ENCODE peak calls at places on chromosomes 16 and 17, in eight cellular contexts. One of them, this sample, is unnamed.
A peak's percentile ranks its signal among the peaks of the same experiment; 100 is the strongest.

GRCh38 chr17:41619162-41619933 is 5.0 kb downstream of the KRT17 start:
- DNase-seq in kidney tubule cell: no peak
- DNase-seq in fibroblast of lung: no peak
- DNase-seq in BJ: no peak
- DNase-seq in CD4-positive, alpha-beta T cell: no peak
- DNase-seq in astrocyte of the spinal cord: no peak
- DNase-seq in NCI-H1105 treated with DMSO at 0.1 percent for 48 hours: no peak
- DNase-seq in effector memory CD8-positive, alpha-beta T cell: no peak
- DNase-seq in this sample: peak; percentile 27

GRCh38 chr17:55320594-55321506 is 56.1 kb downstream of the HLF start:
- DNase-seq in BJ: no peak
- DNase-seq in fibroblast of lung: peak; percentile 42
- DNase-seq in CD4-positive, alpha-beta T cell: no peak
- DNase-seq in NCI-H1105 treated with DMSO at 0.1 percent for 48 hours: no peak
- DNase-seq in kidney tubule cell: no peak
- DNase-seq in effector memory CD8-positive, alpha-beta T cell: no peak
- DNase-seq in astrocyte of the spinal cord: no peak
- DNase-seq in this sample: peak; percentile 22

GRCh38 chr17:49850772-49851386 is 3.0 kb upstream of the TAC4 start:
- DNase-seq in BJ: no peak
- DNase-seq in NCI-H1105 treated with DMSO at 0.1 percent for 48 hours: no peak
- DNase-seq in fibroblast of lung: no peak
- DNase-seq in CD4-positive, alpha-beta T cell: no peak
- DNase-seq in kidney tubule cell: no peak
- DNase-seq in effector memory CD8-positive, alpha-beta T cell: no peak
- DNase-seq in astrocyte of the spinal cord: no peak
- DNase-seq in this sample: no peak

GRCh38 chr17:386145-386876 is 33.7 kb upstream of the RPH3AL start:
- DNase-seq in astrocyte of the spinal cord: peak; percentile 13
- DNase-seq in BJ: no peak
- DNase-seq in kidney tubule cell: peak; percentile 69
- DNase-seq in NCI-H1105 treated with DMSO at 0.1 percent for 48 hours: peak; percentile 7
- DNase-seq in fibroblast of lung: no peak
- DNase-seq in effector memory CD8-positive, alpha-beta T cell: peak; percentile 49
- DNase-seq in CD4-positive, alpha-beta T cell: peak; percentile 63
- DNase-seq in this sample: peak; percentile 68

GRCh38 chr17:81859906-81860755 is at the start of gene P4HB:
- DNase-seq in astrocyte of the spinal cord: no peak
- DNase-seq in BJ: no peak
- DNase-seq in CD4-positive, alpha-beta T cell: no peak
- DNase-seq in fibroblast of lung: no peak
- DNase-seq in kidney tubule cell: peak; percentile 28
- DNase-seq in NCI-H1105 treated with DMSO at 0.1 percent for 48 hours: no peak
- DNase-seq in effector memory CD8-positive, alpha-beta T cell: no peak
- DNase-seq in this sample: no peak

GRCh38 chr16:88195021-88195581 is 187.7 kb upstream of the ZNF469 start:
- DNase-seq in CD4-positive, alpha-beta T cell: no peak
- DNase-seq in fibroblast of lung: peak; percentile 87
- DNase-seq in NCI-H1105 treated with DMSO at 0.1 percent for 48 hours: no peak
- DNase-seq in effector memory CD8-positive, alpha-beta T cell: no peak
- DNase-seq in BJ: no peak
- DNase-seq in astrocyte of the spinal cord: no peak
- DNase-seq in kidney tubule cell: no peak
- DNase-seq in this sample: no peak

GRCh38 chr17:45273551-45273957 is 11.7 kb upstream of the SPATA32 start:
- DNase-seq in BJ: no peak
- DNase-seq in effector memory CD8-positive, alpha-beta T cell: no peak
- DNase-seq in kidney tubule cell: no peak
- DNase-seq in CD4-positive, alpha-beta T cell: no peak
- DNase-seq in fibroblast of lung: no peak
- DNase-seq in astrocyte of the spinal cord: no peak
- DNase-seq in NCI-H1105 treated with DMSO at 0.1 percent for 48 hours: no peak
- DNase-seq in this sample: no peak

GRCh38 chr17:28729950-28730330 is 1.4 kb downstream of the NEK8 start:
- DNase-seq in CD4-positive, alpha-beta T cell: no peak
- DNase-seq in BJ: no peak
- DNase-seq in astrocyte of the spinal cord: no peak
- DNase-seq in fibroblast of lung: no peak
- DNase-seq in kidney tubule cell: no peak
- DNase-seq in effector memory CD8-positive, alpha-beta T cell: no peak
- DNase-seq in NCI-H1105 treated with DMSO at 0.1 percent for 48 hours: no peak
- DNase-seq in this sample: no peak

GRCh38 chr17:29613371-29613837 is 9.3 kb downstream of the CORO6 start:
- DNase-seq in effector memory CD8-positive, alpha-beta T cell: peak; percentile 94
- DNase-seq in CD4-positive, alpha-beta T cell: peak; percentile 91
- DNase-seq in BJ: no peak
- DNase-seq in kidney tubule cell: peak; percentile 89
- DNase-seq in fibroblast of lung: peak; percentile 87
- DNase-seq in astrocyte of the spinal cord: peak; percentile 86
- DNase-seq in NCI-H1105 treated with DMSO at 0.1 percent for 48 hours: no peak
- DNase-seq in this sample: peak; percentile 97

GRCh38 chr17:45753645-45754225 is 30.4 kb upstream of the CRHR1 start:
- DNase-seq in fibroblast of lung: no peak
- DNase-seq in effector memory CD8-positive, alpha-beta T cell: no peak
- DNase-seq in NCI-H1105 treated with DMSO at 0.1 percent for 48 hours: no peak
- DNase-seq in BJ: no peak
- DNase-seq in astrocyte of the spinal cord: no peak
- DNase-seq in CD4-positive, alpha-beta T cell: no peak
- DNase-seq in kidney tubule cell: no peak
- DNase-seq in this sample: no peak

GRCh38 chr16:64586756-64587155 is 535.1 kb downstream of the CDH11 start:
- DNase-seq in CD4-positive, alpha-beta T cell: no peak
- DNase-seq in BJ: no peak
- DNase-seq in fibroblast of lung: peak; percentile 9
- DNase-seq in astrocyte of the spinal cord: no peak
- DNase-seq in NCI-H1105 treated with DMSO at 0.1 percent for 48 hours: no peak
- DNase-seq in kidney tubule cell: no peak
- DNase-seq in effector memory CD8-positive, alpha-beta T cell: no peak
- DNase-seq in this sample: no peak

GRCh38 chr17:50256826-50257573 is 17.3 kb upstream of the TMEM92 start:
- DNase-seq in fibroblast of lung: no peak
- DNase-seq in effector memory CD8-positive, alpha-beta T cell: no peak
- DNase-seq in kidney tubule cell: no peak
- DNase-seq in BJ: no peak
- DNase-seq in NCI-H1105 treated with DMSO at 0.1 percent for 48 hours: no peak
- DNase-seq in astrocyte of the spinal cord: no peak
- DNase-seq in CD4-positive, alpha-beta T cell: no peak
- DNase-seq in this sample: no peak

GRCh38 chr17:81329927-81330883 is 35.1 kb upstream of the SLC38A10 start:
- DNase-seq in kidney tubule cell: peak; percentile 41
- DNase-seq in fibroblast of lung: no peak
- DNase-seq in BJ: no peak
- DNase-seq in CD4-positive, alpha-beta T cell: no peak
- DNase-seq in astrocyte of the spinal cord: no peak
- DNase-seq in effector memory CD8-positive, alpha-beta T cell: no peak
- DNase-seq in NCI-H1105 treated with DMSO at 0.1 percent for 48 hours: no peak
- DNase-seq in this sample: no peak

GRCh38 chr16:83930730-83931500 is 22.1 kb upstream of the OSGIN1 start:
- DNase-seq in NCI-H1105 treated with DMSO at 0.1 percent for 48 hours: no peak
- DNase-seq in kidney tubule cell: no peak
- DNase-seq in effector memory CD8-positive, alpha-beta T cell: no peak
- DNase-seq in BJ: no peak
- DNase-seq in astrocyte of the spinal cord: no peak
- DNase-seq in fibroblast of lung: no peak
- DNase-seq in CD4-positive, alpha-beta T cell: no peak
- DNase-seq in this sample: no peak

GRCh38 chr16:80682435-80683070 is 121.8 kb downstream of the CDYL2 start:
- DNase-seq in kidney tubule cell: no peak
- DNase-seq in astrocyte of the spinal cord: peak; percentile 62
- DNase-seq in effector memory CD8-positive, alpha-beta T cell: no peak
- DNase-seq in fibroblast of lung: peak; percentile 83
- DNase-seq in BJ: peak; percentile 9
- DNase-seq in NCI-H1105 treated with DMSO at 0.1 percent for 48 hours: no peak
- DNase-seq in CD4-positive, alpha-beta T cell: no peak
- DNase-seq in this sample: no peak

GRCh38 chr17:71511266-71511995 is 609.4 kb upstream of the SOX9 start:
- DNase-seq in fibroblast of lung: peak; percentile 14
- DNase-seq in NCI-H1105 treated with DMSO at 0.1 percent for 48 hours: no peak
- DNase-seq in effector memory CD8-positive, alpha-beta T cell: no peak
- DNase-seq in BJ: no peak
- DNase-seq in astrocyte of the spinal cord: no peak
- DNase-seq in CD4-positive, alpha-beta T cell: no peak
- DNase-seq in kidney tubule cell: no peak
- DNase-seq in this sample: no peak

GRCh38 chr17:1201132-1201702 is 21.4 kb upstream of the ABR start:
- DNase-seq in CD4-positive, alpha-beta T cell: peak; percentile 24
- DNase-seq in effector memory CD8-positive, alpha-beta T cell: peak; percentile 60
- DNase-seq in kidney tubule cell: no peak
- DNase-seq in NCI-H1105 treated with DMSO at 0.1 percent for 48 hours: no peak
- DNase-seq in astrocyte of the spinal cord: no peak
- DNase-seq in fibroblast of lung: no peak
- DNase-seq in BJ: no peak
- DNase-seq in this sample: no peak

GRCh38 chr17:2235792-2236365 is 67.7 kb downstream of the SMG6 start:
- DNase-seq in astrocyte of the spinal cord: no peak
- DNase-seq in BJ: no peak
- DNase-seq in kidney tubule cell: no peak
- DNase-seq in fibroblast of lung: peak; percentile 68
- DNase-seq in effector memory CD8-positive, alpha-beta T cell: no peak
- DNase-seq in CD4-positive, alpha-beta T cell: no peak
- DNase-seq in NCI-H1105 treated with DMSO at 0.1 percent for 48 hours: no peak
- DNase-seq in this sample: no peak

GRCh38 chr17:34651267-34651955 is 72.0 kb downstream of the TMEM132E start:
- DNase-seq in kidney tubule cell: no peak
- DNase-seq in effector memory CD8-positive, alpha-beta T cell: no peak
- DNase-seq in NCI-H1105 treated with DMSO at 0.1 percent for 48 hours: no peak
- DNase-seq in fibroblast of lung: no peak
- DNase-seq in astrocyte of the spinal cord: no peak
- DNase-seq in BJ: no peak
- DNase-seq in CD4-positive, alpha-beta T cell: no peak
- DNase-seq in this sample: no peak

GRCh38 chr16:85090166-85090565 is 22.1 kb downstream of the CIBAR2 start:
- DNase-seq in CD4-positive, alpha-beta T cell: no peak
- DNase-seq in effector memory CD8-positive, alpha-beta T cell: no peak
- DNase-seq in astrocyte of the spinal cord: no peak
- DNase-seq in NCI-H1105 treated with DMSO at 0.1 percent for 48 hours: no peak
- DNase-seq in fibroblast of lung: peak; percentile 36
- DNase-seq in kidney tubule cell: no peak
- DNase-seq in BJ: no peak
- DNase-seq in this sample: no peak

GRCh38 chr16:77794586-77794985 is 6.2 kb downstream of the VAT1L start:
- DNase-seq in kidney tubule cell: peak; percentile 68
- DNase-seq in CD4-positive, alpha-beta T cell: no peak
- DNase-seq in astrocyte of the spinal cord: peak; percentile 81
- DNase-seq in NCI-H1105 treated with DMSO at 0.1 percent for 48 hours: no peak
- DNase-seq in effector memory CD8-positive, alpha-beta T cell: no peak
- DNase-seq in fibroblast of lung: peak; percentile 79
- DNase-seq in BJ: peak; percentile 7
- DNase-seq in this sample: no peak

GRCh38 chr16:8492690-8493089 is 97.6 kb downstream of the TMEM114 start:
- DNase-seq in astrocyte of the spinal cord: no peak
- DNase-seq in NCI-H1105 treated with DMSO at 0.1 percent for 48 hours: no peak
- DNase-seq in kidney tubule cell: no peak
- DNase-seq in CD4-positive, alpha-beta T cell: no peak
- DNase-seq in fibroblast of lung: no peak
- DNase-seq in BJ: no peak
- DNase-seq in effector memory CD8-positive, alpha-beta T cell: no peak
- DNase-seq in this sample: no peak